ENCODE peak calls at places on chromosomes 16 and 17, in six cellular contexts. U is Ammon's horn; S is stimulated activated CD8-positive, alpha-beta memory T cell treated with anti-CD3 and anti-CD28 coated beads, Interleukin-4, amount 100 ng/mL, for 24 hours; A is left colon; D is stomach; L is nephron progenitor cell. G is an unnamed sample.

GRCh38 chr16:361872-362701 is 8.3 kb downstream of the MRPL28 start:
- DNase-seq in S (peak; percentile 59), D (peak; percentile 84), L (peak; percentile 70), A (peak; percentile 85), U (peak; percentile 88), G (peak; percentile 83)

GRCh38 chr16:77402672-77403071 is 32.2 kb downstream of the ADAMTS18 start:
- DNase-seq in L (no peak), S (no peak), U (no peak), A (no peak), D (no peak), G (peak; percentile 41)

GRCh38 chr17:4596636-4597380 is 12.5 kb downstream of the SMTNL2 start:
- DNase-seq in D (no peak), S (no peak), U (no peak), L (no peak), A (no peak), G (no peak)

GRCh38 chr16:74034862-74035261 is 261.8 kb upstream of the PSMD7 start:
- DNase-seq in U (peak; percentile 26), L (peak; percentile 13), A (peak; percentile 4), D (no peak), S (no peak), G (peak; percentile 20)

GRCh38 chr17:44002141-44002848 is 2.1 kb upstream of the NAGS start:
- DNase-seq in A (no peak), S (no peak), U (no peak), D (no peak), L (no peak), G (peak; percentile 87)

GRCh38 chr16:11681977-11682654 is 13.9 kb downstream of the SNN start:
- DNase-seq in U (no peak), S (no peak), D (peak; percentile 18), A (peak; percentile 75), L (no peak), G (no peak)

GRCh38 chr16:88613293-88613692 is 25.1 kb upstream of the IL17C start:
- DNase-seq in U (no peak), S (no peak), L (no peak), D (no peak), A (no peak), G (no peak)

GRCh38 chr16:1825864-1826690 is 548 bp downstream of the HAGH start:
- DNase-seq in S (peak; percentile 49), D (peak; percentile 63), U (no peak), L (peak; percentile 46), A (peak; percentile 70), G (peak; percentile 75)

GRCh38 chr16:1542533-1542932 is 9.1 kb downstream of the TMEM204 start:
- DNase-seq in L (no peak), D (no peak), U (no peak), A (no peak), S (no peak), G (no peak)

GRCh38 chr16:19068237-19068815 is 912 bp downstream of the COQ7 start:
- DNase-seq in A (no peak), S (no peak), D (no peak), U (no peak), L (no peak), G (no peak)

GRCh38 chr16:84677849-84678248 is 22.0 kb upstream of the USP10 start:
- DNase-seq in D (no peak), S (no peak), L (no peak), U (no peak), A (no peak), G (no peak)

GRCh38 chr17:42288985-42289862 is 926 bp downstream of the STAT5A start:
- DNase-seq in U (no peak), A (peak; percentile 75), L (no peak), D (peak; percentile 55), S (peak; percentile 40), G (no peak)

GRCh38 chr16:4994719-4995434 is 36.7 kb downstream of the SEC14L5 start:
- DNase-seq in S (no peak), A (no peak), L (no peak), U (peak; percentile 91), D (no peak), G (no peak)

GRCh38 chr17:7553356-7553755 is 4.5 kb downstream of the TNFSF12 start:
- DNase-seq in D (no peak), S (no peak), L (no peak), U (no peak), A (no peak), G (no peak)

GRCh38 chr17:47989700-47990099 is 18.8 kb downstream of the CDK5RAP3 start:
- DNase-seq in U (no peak), L (no peak), S (no peak), A (no peak), D (no peak), G (no peak)

GRCh38 chr16:10625595-10626357 is 45.4 kb upstream of the EMP2 start:
- DNase-seq in S (no peak), D (no peak), A (no peak), U (no peak), L (no peak), G (no peak)

GRCh38 chr17:50018909-50019308 is 23.9 kb upstream of the DLX3 start:
- DNase-seq in S (no peak), U (no peak), L (no peak), A (no peak), D (no peak), G (no peak)

GRCh38 chr16:68382296-68382718 is 66.0 kb downstream of the SMPD3 start:
- DNase-seq in U (no peak), A (peak; percentile 83), D (peak; percentile 51), S (no peak), L (no peak), G (no peak)

GRCh38 chr16:56551796-56552738 is 12.8 kb upstream of the MT4 start:
- DNase-seq in L (no peak), A (peak; percentile 16), D (peak; percentile 59), S (no peak), U (peak; percentile 95), G (peak; percentile 2)

GRCh38 chr16:86881118-86881510 is 302.8 kb downstream of the FOXL1 start:
- DNase-seq in L (no peak), A (no peak), U (no peak), D (no peak), S (no peak), G (no peak)

G was measured in lung microvascular endothelial cell.